ENCODE peak calls at places on chromosomes 7 and 10, in eight cellular contexts. One of them, this sample, is unnamed.
A peak's percentile ranks its signal among the peaks of the same experiment; 100 is the strongest.

GRCh38 chr7:131111081-131111576 is 216.5 kb upstream of the MKLN1 start:
- DNase-seq in GDM1: no peak
- DNase-seq in upper lobe of right lung: no peak
- DNase-seq in SJCRH30: no peak
- DNase-seq in activated CD4-positive, alpha-beta T cell treated with anti-CD3 and anti-CD28 coated beads, Interleukin-2, amount 10 ng/mL, durations not matched to agents 7 days and 5 days: no peak
- DNase-seq in RPMI7951: peak; percentile 56
- DNase-seq in activated CD8-positive, alpha-beta memory T cell treated with anti-CD3 and anti-CD28 coated beads for 24 hours: no peak
- DNase-seq in NCI-H1105: no peak
- DNase-seq in this sample: no peak

GRCh38 chr7:158078161-158078910 is 509.3 kb downstream of the PTPRN2 start:
- DNase-seq in GDM1: no peak
- DNase-seq in upper lobe of right lung: peak; percentile 48
- DNase-seq in SJCRH30: no peak
- DNase-seq in activated CD4-positive, alpha-beta T cell treated with anti-CD3 and anti-CD28 coated beads, Interleukin-2, amount 10 ng/mL, durations not matched to agents 7 days and 5 days: no peak
- DNase-seq in RPMI7951: no peak
- DNase-seq in activated CD8-positive, alpha-beta memory T cell treated with anti-CD3 and anti-CD28 coated beads for 24 hours: no peak
- DNase-seq in NCI-H1105: peak; percentile 96
- DNase-seq in this sample: no peak

GRCh38 chr7:29408841-29409243 is 154.8 kb upstream of the PRR15 start:
- DNase-seq in GDM1: no peak
- DNase-seq in upper lobe of right lung: no peak
- DNase-seq in SJCRH30: peak; percentile 64
- DNase-seq in activated CD4-positive, alpha-beta T cell treated with anti-CD3 and anti-CD28 coated beads, Interleukin-2, amount 10 ng/mL, durations not matched to agents 7 days and 5 days: peak; percentile 72
- DNase-seq in RPMI7951: peak; percentile 71
- DNase-seq in activated CD8-positive, alpha-beta memory T cell treated with anti-CD3 and anti-CD28 coated beads for 24 hours: peak; percentile 69
- DNase-seq in NCI-H1105: peak; percentile 83
- DNase-seq in this sample: no peak

GRCh38 chr10:14008648-14009072 is 322.1 kb downstream of the FRMD4A start:
- DNase-seq in GDM1: no peak
- DNase-seq in upper lobe of right lung: no peak
- DNase-seq in SJCRH30: no peak
- DNase-seq in activated CD4-positive, alpha-beta T cell treated with anti-CD3 and anti-CD28 coated beads, Interleukin-2, amount 10 ng/mL, durations not matched to agents 7 days and 5 days: no peak
- DNase-seq in RPMI7951: no peak
- DNase-seq in activated CD8-positive, alpha-beta memory T cell treated with anti-CD3 and anti-CD28 coated beads for 24 hours: no peak
- DNase-seq in NCI-H1105: no peak
- DNase-seq in this sample: no peak

GRCh38 chr7:98086231-98086855 is 20.3 kb upstream of the LMTK2 start:
- DNase-seq in GDM1: no peak
- DNase-seq in upper lobe of right lung: peak; percentile 40
- DNase-seq in SJCRH30: no peak
- DNase-seq in activated CD4-positive, alpha-beta T cell treated with anti-CD3 and anti-CD28 coated beads, Interleukin-2, amount 10 ng/mL, durations not matched to agents 7 days and 5 days: no peak
- DNase-seq in RPMI7951: no peak
- DNase-seq in activated CD8-positive, alpha-beta memory T cell treated with anti-CD3 and anti-CD28 coated beads for 24 hours: peak; percentile 47
- DNase-seq in NCI-H1105: no peak
- DNase-seq in this sample: no peak

GRCh38 chr7:127822822-127823508 is 171.0 kb downstream of the SND1 start:
- DNase-seq in GDM1: no peak
- DNase-seq in upper lobe of right lung: no peak
- DNase-seq in SJCRH30: no peak
- DNase-seq in activated CD4-positive, alpha-beta T cell treated with anti-CD3 and anti-CD28 coated beads, Interleukin-2, amount 10 ng/mL, durations not matched to agents 7 days and 5 days: no peak
- DNase-seq in RPMI7951: no peak
- DNase-seq in activated CD8-positive, alpha-beta memory T cell treated with anti-CD3 and anti-CD28 coated beads for 24 hours: no peak
- DNase-seq in NCI-H1105: no peak
- DNase-seq in this sample: no peak

GRCh38 chr7:1458676-1459511 is at the start of gene MICALL2:
- DNase-seq in GDM1: no peak
- DNase-seq in upper lobe of right lung: peak; percentile 86
- DNase-seq in SJCRH30: peak; percentile 69
- DNase-seq in activated CD4-positive, alpha-beta T cell treated with anti-CD3 and anti-CD28 coated beads, Interleukin-2, amount 10 ng/mL, durations not matched to agents 7 days and 5 days: no peak
- DNase-seq in RPMI7951: peak; percentile 96
- DNase-seq in activated CD8-positive, alpha-beta memory T cell treated with anti-CD3 and anti-CD28 coated beads for 24 hours: no peak
- DNase-seq in NCI-H1105: peak; percentile 42
- DNase-seq in this sample: peak; percentile 89

GRCh38 chr7:108406474-108406873 is 49.8 kb downstream of the NRCAM start:
- DNase-seq in GDM1: no peak
- DNase-seq in upper lobe of right lung: no peak
- DNase-seq in SJCRH30: no peak
- DNase-seq in activated CD4-positive, alpha-beta T cell treated with anti-CD3 and anti-CD28 coated beads, Interleukin-2, amount 10 ng/mL, durations not matched to agents 7 days and 5 days: no peak
- DNase-seq in RPMI7951: no peak
- DNase-seq in activated CD8-positive, alpha-beta memory T cell treated with anti-CD3 and anti-CD28 coated beads for 24 hours: no peak
- DNase-seq in NCI-H1105: peak; percentile 47
- DNase-seq in this sample: no peak

GRCh38 chr10:94223702-94224370 is 138.9 kb downstream of the NOC3L start:
- DNase-seq in GDM1: no peak
- DNase-seq in upper lobe of right lung: no peak
- DNase-seq in SJCRH30: no peak
- DNase-seq in activated CD4-positive, alpha-beta T cell treated with anti-CD3 and anti-CD28 coated beads, Interleukin-2, amount 10 ng/mL, durations not matched to agents 7 days and 5 days: no peak
- DNase-seq in RPMI7951: no peak
- DNase-seq in activated CD8-positive, alpha-beta memory T cell treated with anti-CD3 and anti-CD28 coated beads for 24 hours: no peak
- DNase-seq in NCI-H1105: no peak
- DNase-seq in this sample: no peak

This sample was measured in heart left ventricle.